ENCODE peak calls at places on chromosome 17, in six cellular contexts. H, C, S, E, T and V are unnamed samples.

GRCh38 chr17:4175921-4176802 is 33.2 kb downstream of the CYB5D2 start:
- DNase-seq in H (no peak), C (no peak), S (peak; percentile 36), E (peak; percentile 66), T (no peak), V (no peak)

GRCh38 chr17:1714488-1714979 is 4.4 kb upstream of the TLCD2 start:
- DNase-seq in H (peak; percentile 98), C (peak; percentile 86), S (no peak), E (peak; percentile 99), T (peak; percentile 97), V (peak; percentile 99)

GRCh38 chr17:27232328-27232727 is 61.6 kb upstream of the WSB1 start:
- DNase-seq in H (no peak), C (no peak), S (no peak), E (no peak), T (no peak), V (no peak)

GRCh38 chr17:3810019-3810418 is 9.0 kb upstream of the ITGAE start:
- DNase-seq in H (no peak), C (no peak), S (no peak), E (no peak), T (no peak), V (no peak)

GRCh38 chr17:37450090-37450489 is 39.6 kb upstream of the DUSP14 start:
- DNase-seq in H (no peak), C (no peak), S (no peak), E (no peak), T (no peak), V (no peak)

GRCh38 chr17:37064956-37065355 is 116.2 kb downstream of the AATF start:
- DNase-seq in H (no peak), C (no peak), S (no peak), E (no peak), T (no peak), V (no peak)

GRCh38 chr17:68909066-68909465 is 46.1 kb downstream of the ABCA8 start:
- DNase-seq in H (peak; percentile 30), C (no peak), S (peak; percentile 15), E (peak; percentile 94), T (peak; percentile 45), V (no peak)

GRCh38 chr17:33024688-33025486 is 33.2 kb downstream of the SPACA3 start:
- DNase-seq in H (no peak), C (no peak), S (no peak), E (no peak), T (no peak), V (no peak)

GRCh38 chr17:9971991-9972390 is 66.9 kb upstream of the RCVRN start:
- DNase-seq in H (peak; percentile 87), C (no peak), S (no peak), E (peak; percentile 18), T (no peak), V (no peak)

GRCh38 chr17:81095608-81095888 is 60.6 kb downstream of the BAIAP2 start:
- DNase-seq in H (no peak), C (no peak), S (no peak), E (no peak), T (no peak), V (no peak)

GRCh38 chr17:63075969-63076368 is 109.9 kb downstream of the TANC2 start:
- DNase-seq in H (no peak), C (no peak), S (no peak), E (no peak), T (no peak), V (no peak)

GRCh38 chr17:42613699-42614295 is 4.3 kb downstream of the TUBG1 start:
- DNase-seq in H (no peak), C (no peak), S (no peak), E (no peak), T (no peak), V (no peak)

GRCh38 chr17:42623732-42624596 is 14.5 kb downstream of the TUBG1 start:
- DNase-seq in H (no peak), C (no peak), S (no peak), E (peak; percentile 5), T (peak; percentile 65), V (no peak)

GRCh38 chr17:42617956-42618431 is 8.5 kb downstream of the TUBG1 start:
- DNase-seq in H (no peak), C (no peak), S (peak; percentile 38), E (peak; percentile 9), T (no peak), V (no peak)

GRCh38 chr17:42618442-42619150 is 9.1 kb downstream of the TUBG1 start:
- DNase-seq in H (peak; percentile 74), C (no peak), S (peak; percentile 79), E (peak; percentile 46), T (peak; percentile 37), V (no peak)
- TF ChIP-seq CTCF in H (no peak), C (no peak), S (peak; percentile 64), E (no peak), T (peak; percentile 18), V (no peak)

GRCh38 chr17:50380369-50381259 is 7.6 kb downstream of the EME1 start:
- DNase-seq in H (no peak), C (no peak), S (no peak), E (peak; percentile 44), T (no peak), V (no peak)
- TF ChIP-seq CTCF in H (no peak), C (no peak), S (peak; percentile 18), E (no peak), T (no peak), V (no peak)

GRCh38 chr17:46010597-46011186 is 11.6 kb downstream of the STH start:
- DNase-seq in H (no peak), C (no peak), S (no peak), E (no peak), T (no peak), V (no peak)
- TF ChIP-seq CTCF in H (no peak), C (no peak), S (no peak), E (no peak), T (no peak), V (no peak)

DNA sequence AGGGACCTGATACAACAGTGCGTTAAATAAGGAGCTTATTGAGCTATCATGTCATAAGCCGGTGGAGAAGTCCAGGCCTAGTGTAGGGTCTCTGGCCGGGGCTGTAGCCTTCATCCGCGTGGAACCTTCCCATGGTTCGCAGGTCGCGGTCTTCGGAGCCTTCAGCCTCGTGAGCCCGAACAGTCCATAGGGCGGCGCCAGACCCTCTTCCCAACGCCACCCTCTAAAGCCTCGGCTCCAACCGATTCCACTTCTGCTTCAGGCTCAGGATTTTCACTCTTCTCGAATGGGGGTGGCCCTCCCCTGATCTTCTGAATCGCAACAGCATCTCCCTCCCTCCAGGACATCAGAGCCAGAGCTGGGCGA is 10.3 kb upstream of the BRCA1 start:
- DNase-seq in H (no peak), C (no peak), S (no peak), E (no peak), T (no peak), V (no peak)
- TF ChIP-seq CTCF in H (no peak), C (no peak), S (no peak), E (no peak), T (no peak), V (no peak)

GRCh38 chr17:50539762-50540440 is 7.1 kb upstream of the SPATA20 start:
- DNase-seq in H (no peak), C (no peak), S (no peak), E (no peak), T (no peak), V (no peak)

GRCh38 chr17:50540485-50541401 is 6.2 kb upstream of the SPATA20 start:
- DNase-seq in H (no peak), C (no peak), S (no peak), E (no peak), T (no peak), V (no peak)

GRCh38 chr17:50542795-50543774 is 3.9 kb upstream of the SPATA20 start:
- DNase-seq in H (no peak), C (no peak), S (no peak), E (no peak), T (peak; percentile 73), V (no peak)

GRCh38 chr17:50541402-50541915 is 5.5 kb upstream of the SPATA20 start:
- DNase-seq in H (peak; percentile 20), C (no peak), S (no peak), E (no peak), T (no peak), V (no peak)

GRCh38 chr17:50541916-50542688 is 4.9 kb upstream of the SPATA20 start:
- DNase-seq in H (peak; percentile 90), C (peak; percentile 84), S (peak; percentile 98), E (peak; percentile 94), T (peak; percentile 91), V (no peak)
- TF ChIP-seq CTCF in H (no peak), C (no peak), S (peak; percentile 27), E (peak; percentile 19), T (peak; percentile 15), V (no peak)

GRCh38 chr17:12342609-12343248 is 322.1 kb downstream of the MAP2K4 start:
- DNase-seq in H (no peak), C (peak; percentile 16), S (peak; percentile 52), E (peak; percentile 20), T (no peak), V (no peak)
- TF ChIP-seq CTCF in H (no peak), C (peak; percentile 51), S (peak; percentile 30), E (peak; percentile 51), T (no peak), V (peak; percentile 37)

GRCh38 chr17:72826602-72827001 is 265.9 kb downstream of the SLC39A11 start:
- DNase-seq in H (no peak), C (no peak), S (no peak), E (peak; percentile 51), T (no peak), V (no peak)
- TF ChIP-seq CTCF in H (no peak), C (peak; percentile 33), S (no peak), E (no peak), T (no peak), V (no peak)

GRCh38 chr17:48612854-48613691 is 2.0 kb downstream of the HOXB8 start:
- DNase-seq in H (no peak), C (no peak), S (peak; percentile 69), E (peak; percentile 31), T (no peak), V (no peak)
- TF ChIP-seq CTCF in H (no peak), C (peak; percentile 47), S (no peak), E (no peak), T (peak; percentile 32), V (no peak)

GRCh38 chr17:8223356-8224063 is 13.1 kb upstream of the AURKB start:
- DNase-seq in H (peak; percentile 56), C (peak; percentile 47), S (peak; percentile 60), E (peak; percentile 81), T (peak; percentile 65), V (no peak)
- TF ChIP-seq CTCF in H (no peak), C (no peak), S (peak; percentile 44), E (peak; percentile 8), T (no peak), V (no peak)

GRCh38 chr17:49554694-49555494 is 20.8 kb upstream of the NXPH3 start:
- DNase-seq in H (peak; percentile 48), C (no peak), S (peak; percentile 21), E (no peak), T (no peak), V (no peak)

GRCh38 chr17:49556183-49556943 is 19.3 kb upstream of the NXPH3 start:
- DNase-seq in H (peak; percentile 86), C (peak; percentile 98), S (peak; percentile 92), E (peak; percentile 87), T (peak; percentile 73), V (no peak)

GRCh38 chr17:49553676-49554335 is 21.9 kb upstream of the NXPH3 start:
- DNase-seq in H (no peak), C (no peak), S (peak; percentile 7), E (no peak), T (no peak), V (no peak)

GRCh38 chr17:49555495-49556018 is 20.1 kb upstream of the NXPH3 start:
- DNase-seq in H (no peak), C (no peak), S (peak; percentile 15), E (no peak), T (no peak), V (no peak)

GRCh38 chr17:49557204-49558024 is 18.3 kb upstream of the NXPH3 start:
- DNase-seq in H (peak; percentile 49), C (peak; percentile 56), S (peak; percentile 64), E (peak; percentile 74), T (no peak), V (no peak)
- TF ChIP-seq CTCF in H (peak; percentile 22), C (peak; percentile 65), S (peak; percentile 66), E (peak; percentile 55), T (peak; percentile 43), V (peak; percentile 49)